ENCODE peak calls at places on chromosomes 11 and 22, in six cellular contexts. F is IMR-90, N is RWPE2, C is neuronal stem cell, V is transverse colon, O is fibroblast of lung. D is an unnamed sample.
A peak's percentile ranks its signal among the peaks of the same experiment; 100 is the strongest.

GRCh38 chr11:87092159-87092558 is 54.4 kb downstream of the TMEM135 start:
- DNase-seq in O (peak; percentile 67), N (no peak), F (no peak), V (no peak), C (no peak), D (no peak)

GRCh38 chr11:43904737-43905515 is 24.3 kb downstream of the ALKBH3 start:
- DNase-seq in V (no peak), F (peak; percentile 76), O (peak; percentile 76), N (no peak), C (no peak), D (no peak)

GRCh38 chr11:131674051-131674755 is 303.8 kb downstream of the NTM start:
- DNase-seq in N (no peak), F (peak; percentile 86), C (peak; percentile 64), O (peak; percentile 75), V (peak; percentile 56), D (peak; percentile 55)

GRCh38 chr11:99911116-99911515 is 776.0 kb upstream of the ARHGAP42 start:
- DNase-seq in O (no peak), N (no peak), V (no peak), C (no peak), F (no peak), D (no peak)

GRCh38 chr11:85718126-85718943 is 32.3 kb upstream of the CCDC89 start:
- DNase-seq in O (peak; percentile 28), N (no peak), C (no peak), F (peak; percentile 28), V (no peak), D (no peak)

GRCh38 chr11:65654375-65655349 is 8.1 kb downstream of the RELA start:
- DNase-seq in F (no peak), C (no peak), V (peak; percentile 8), N (no peak), O (no peak), D (no peak)

GRCh38 chr11:697028-697491 is 1.4 kb downstream of the TMEM80 start:
- DNase-seq in N (no peak), V (no peak), O (peak; percentile 83), C (no peak), F (peak; percentile 90), D (no peak)

GRCh38 chr11:94120946-94121345 is 7.7 kb upstream of the PANX1 start:
- DNase-seq in C (no peak), V (no peak), O (peak; percentile 48), N (no peak), F (peak; percentile 91), D (no peak)

GRCh38 chr22:19872779-19873137 is 18.1 kb upstream of the GNB1L start:
- DNase-seq in F (no peak), C (no peak), V (no peak), O (no peak), N (peak; percentile 44), D (no peak)

GRCh38 chr22:25823276-25823675 is 81.3 kb downstream of the MYO18B start:
- DNase-seq in N (no peak), F (no peak), V (no peak), C (no peak), O (no peak), D (no peak)

GRCh38 chr22:19194751-19195536 is 16.4 kb upstream of the SLC25A1 start:
- DNase-seq in F (no peak), C (no peak), V (no peak), O (no peak), N (no peak), D (no peak)

GRCh38 chr11:99505831-99506230 is 485.1 kb downstream of the CNTN5 start:
- DNase-seq in F (no peak), N (no peak), O (no peak), V (no peak), C (no peak), D (no peak)

GRCh38 chr22:24947383-24947782 is 889 bp upstream of the LHFPL7 start:
- DNase-seq in C (no peak), O (no peak), F (no peak), V (no peak), N (no peak), D (no peak)

GRCh38 chr11:132718711-132719641 is 813.3 kb downstream of the OPCML start:
- DNase-seq in O (no peak), C (no peak), N (no peak), V (peak; percentile 27), F (peak; percentile 8), D (peak; percentile 63)

GRCh38 chr11:45643585-45643984 is 21.8 kb downstream of the CHST1 start:
- DNase-seq in O (no peak), F (no peak), N (no peak), C (no peak), V (no peak), D (no peak)

GRCh38 chr11:64036081-64037026 is 623 bp downstream of the FLRT1 start:
- DNase-seq in N (no peak), O (peak; percentile 27), C (no peak), V (no peak), F (peak; percentile 35), D (no peak)

GRCh38 chr11:26287067-26287518 is 44.8 kb upstream of the ANO3 start:
- DNase-seq in N (no peak), V (no peak), O (peak; percentile 26), C (no peak), F (peak; percentile 45), D (no peak)

GRCh38 chr11:72333657-72334056 is 89.7 kb upstream of the PHOX2A start:
- DNase-seq in F (no peak), V (no peak), N (no peak), O (peak; percentile 10), C (peak; percentile 48), D (peak; percentile 39)

GRCh38 chr11:88284306-88285057 is 53.1 kb downstream of the CTSC start:
- DNase-seq in C (no peak), N (no peak), V (no peak), O (peak; percentile 19), F (peak; percentile 19), D (no peak)

GRCh38 chr11:48109046-48109666 is 107.5 kb upstream of the OR4B1 start:
- DNase-seq in N (no peak), V (no peak), C (no peak), F (peak; percentile 63), O (peak; percentile 70), D (peak; percentile 61)

GRCh38 chr22:41517172-41518047 is 26.9 kb downstream of the POLR3H start:
- DNase-seq in V (peak; percentile 81), F (peak; percentile 46), O (peak; percentile 63), N (no peak), C (peak; percentile 57), D (peak; percentile 64)

GRCh38 chr22:35638408-35638807 is 9.8 kb upstream of the APOL6 start:
- DNase-seq in V (peak; percentile 71), O (peak; percentile 95), N (no peak), C (no peak), F (peak; percentile 90), D (no peak)

GRCh38 chr22:31969789-31970489 is 25.6 kb downstream of the YWHAH start:
- DNase-seq in F (peak; percentile 66), C (peak; percentile 63), V (peak; percentile 80), O (peak; percentile 68), N (peak; percentile 78), D (peak; percentile 86)

DNA sequence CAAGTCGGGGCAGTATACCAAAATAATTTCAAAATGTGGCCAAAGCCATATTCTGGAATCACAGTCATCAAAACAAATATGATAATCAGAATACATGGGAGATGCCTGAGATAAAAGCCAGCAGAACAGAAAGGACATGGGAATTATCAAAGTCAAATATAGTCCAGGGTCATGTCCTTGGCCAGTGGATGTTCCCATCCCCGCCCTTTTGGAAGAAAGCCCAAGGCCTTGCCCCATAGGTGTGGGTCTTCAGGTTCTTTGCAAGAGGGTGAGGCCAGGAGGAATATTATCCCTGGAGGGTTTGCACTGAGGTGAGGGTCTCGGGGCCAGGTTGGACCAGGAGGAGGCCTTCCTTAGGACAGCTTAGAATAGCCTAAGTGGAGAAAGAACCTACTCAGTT is 53.6 kb upstream of the CSNK2A3 start:
- DNase-seq in C (no peak), F (no peak), O (no peak), N (no peak), V (no peak), D (no peak)
- H3K4me1 ChIP-seq in C (peaks cover 16% of the 10 kb centered on the region), F (peaks cover 4% of the 10 kb centered on the region), O (no peaks in the 10 kb centered on the region), N (peaks cover 5% of the 10 kb centered on the region), V (peaks cover 35% of the 10 kb centered on the region), D (no peaks in the 10 kb centered on the region)

GRCh38 chr22:46083383-46084350 is 66.7 kb upstream of the PPARA start:
- DNase-seq in N (peak; percentile 64), O (no peak), F (no peak), V (peak; percentile 12), C (no peak), D (peak; percentile 53)
- H3K4me1 ChIP-seq in N (peaks cover 34% of the 10 kb centered on the region), O (peaks cover 35% of the 10 kb centered on the region), F (peaks cover 49% of the 10 kb centered on the region), V (peaks cover 85% of the 10 kb centered on the region), C (no peaks in the 10 kb centered on the region), D (peaks cover 15% of the 10 kb centered on the region)

GRCh38 chr11:60988658-60989057 is 17.2 kb downstream of the CD6 start:
- DNase-seq in F (no peak), C (no peak), N (no peak), O (no peak), V (no peak), D (no peak)
- H3K4me1 ChIP-seq in F (peaks cover 3% of the 10 kb centered on the region), C (peaks cover 3% of the 10 kb centered on the region), N (peaks cover 8% of the 10 kb centered on the region), O (peaks cover 3% of the 10 kb centered on the region), V (no peaks in the 10 kb centered on the region), D (no peaks in the 10 kb centered on the region)

DNA sequence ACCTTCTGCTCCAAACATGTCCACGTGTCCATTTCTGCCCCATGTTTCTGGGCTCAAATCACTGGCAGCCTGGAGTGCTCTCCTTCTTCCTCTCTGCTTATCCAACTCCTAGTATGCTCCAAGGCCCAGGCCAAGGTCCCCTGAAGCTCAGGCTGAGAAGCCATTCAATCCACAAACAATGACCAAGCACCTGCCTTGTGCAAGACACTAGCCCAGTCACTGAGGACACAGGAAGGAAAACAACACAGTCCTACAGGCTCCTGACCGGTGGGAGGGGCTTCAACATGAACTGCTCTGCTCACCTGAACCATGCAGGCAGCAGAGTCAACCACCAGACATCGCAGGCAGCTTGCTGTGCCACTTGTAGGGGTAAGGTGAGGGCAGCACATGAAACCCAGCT is 93.6 kb downstream of the RPL27A start:
- DNase-seq in V (no peak), C (no peak), O (no peak), N (no peak), F (no peak), D (no peak)
- H3K4me1 ChIP-seq in V (peaks cover 58% of the 10 kb centered on the region), C (peaks cover 20% of the 10 kb centered on the region), O (peaks cover 33% of the 10 kb centered on the region), N (peaks cover 44% of the 10 kb centered on the region), F (peaks cover 33% of the 10 kb centered on the region), D (peaks cover 15% of the 10 kb centered on the region)